ENCODE peak calls at places on chromosomes 12 and 14, in six cellular contexts. L is HepG2, A is SK-N-SH, H is K562, Y is HCT116, Z is GM12878. J is an unnamed sample.

GRCh38 chr12:16531623-16532022 is 74.3 kb downstream of the LMO3 start:
- DNase-seq in L (no peak), A (peak; percentile 4), H (no peak), Y (no peak), Z (no peak), J (no peak)

GRCh38 chr12:109731806-109732205 is 18.2 kb downstream of the FAM222A start:
- DNase-seq in L (no peak), A (peak; percentile 41), H (no peak), Y (no peak), Z (no peak), J (no peak)

GRCh38 chr14:33406766-33407165 is 468.1 kb downstream of the NPAS3 start:
- DNase-seq in L (no peak), A (no peak), H (no peak), Y (no peak), Z (no peak), J (no peak)

GRCh38 chr14:68806526-68807147 is 13.8 kb upstream of the ZFP36L1 start:
- DNase-seq in L (no peak), A (peak; percentile 37), H (no peak), Y (no peak), Z (no peak), J (no peak)

GRCh38 chr12:712172-712863 is 40.1 kb upstream of the WNK1 start:
- DNase-seq in L (no peak), A (no peak), H (no peak), Y (no peak), Z (no peak), J (no peak)

GRCh38 chr12:835754-836493 is 83.5 kb downstream of the WNK1 start:
- DNase-seq in L (no peak), A (no peak), H (no peak), Y (no peak), Z (no peak), J (no peak)

GRCh38 chr14:95784137-95784536 is 70.2 kb upstream of the TCL1A start:
- DNase-seq in L (peak; percentile 16), A (no peak), H (peak; percentile 11), Y (no peak), Z (no peak), J (no peak)

GRCh38 chr12:28161697-28162096 is 28.6 kb upstream of the CCDC91 start:
- DNase-seq in L (no peak), A (no peak), H (no peak), Y (no peak), Z (no peak), J (no peak)

GRCh38 chr14:74569387-74569786 is 42.6 kb downstream of the LTBP2 start:
- DNase-seq in L (no peak), A (peak; percentile 84), H (no peak), Y (no peak), Z (no peak), J (no peak)

GRCh38 chr12:28164644-28165313 is 25.5 kb upstream of the CCDC91 start:
- DNase-seq in L (peak; percentile 54), A (no peak), H (no peak), Y (no peak), Z (no peak), J (no peak)

GRCh38 chr14:91286530-91286937 is 42.0 kb upstream of the GPR68 start:
- DNase-seq in L (peak; percentile 58), A (peak; percentile 83), H (peak; percentile 73), Y (peak; percentile 49), Z (peak; percentile 21), J (peak; percentile 38)

GRCh38 chr12:105256011-105256410 is 20.0 kb upstream of the APPL2 start:
- DNase-seq in L (no peak), A (no peak), H (no peak), Y (no peak), Z (no peak), J (no peak)

GRCh38 chr14:91127411-91127810 is 13.5 kb downstream of the DGLUCY start:
- DNase-seq in L (no peak), A (no peak), H (no peak), Y (no peak), Z (no peak), J (no peak)

GRCh38 chr12:32647275-32647674 is 31.8 kb upstream of the DNM1L start:
- DNase-seq in L (no peak), A (no peak), H (no peak), Y (no peak), Z (no peak), J (no peak)
- TF ChIP-seq SIN3A in L (no peak), A (no peak), H (no peak), Y (no peak), Z (no peak), J (no peak)

DNA sequence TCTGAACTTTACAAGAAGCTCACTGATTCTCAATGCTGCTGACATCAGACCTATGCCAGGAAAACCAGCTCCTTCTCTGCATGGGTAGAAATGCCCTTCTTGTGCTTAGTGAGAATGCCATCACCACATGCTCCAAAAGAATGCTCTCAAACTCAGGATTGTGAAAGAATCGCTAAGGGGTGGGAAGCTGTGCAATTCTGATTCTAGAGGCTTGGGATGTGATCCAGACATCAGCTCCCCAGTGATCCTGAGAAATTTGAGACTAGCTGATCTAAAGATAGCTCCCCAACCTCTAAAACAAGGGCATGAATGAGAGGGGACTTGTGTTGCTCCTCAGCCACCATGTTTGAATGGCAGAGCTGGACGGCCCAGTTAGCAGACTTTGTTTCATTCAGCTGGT is 113.1 kb downstream of the DPF3 start:
- DNase-seq in L (no peak), A (no peak), H (no peak), Y (no peak), Z (no peak), J (no peak)
- TF ChIP-seq REST in L (no peak), A (no peak), H (no peak), Y (no peak), Z (no peak), J (no peak)

GRCh38 chr12:51846911-51847829 is 1.3 kb downstream of the FIGNL2 start:
- DNase-seq in L (no peak), A (peak; percentile 94), H (no peak), Y (no peak), Z (no peak), J (no peak)
- TF ChIP-seq SIN3A in L (peak; percentile 49), A (no peak), H (no peak), Y (no peak), Z (no peak), J (no peak)

DNA sequence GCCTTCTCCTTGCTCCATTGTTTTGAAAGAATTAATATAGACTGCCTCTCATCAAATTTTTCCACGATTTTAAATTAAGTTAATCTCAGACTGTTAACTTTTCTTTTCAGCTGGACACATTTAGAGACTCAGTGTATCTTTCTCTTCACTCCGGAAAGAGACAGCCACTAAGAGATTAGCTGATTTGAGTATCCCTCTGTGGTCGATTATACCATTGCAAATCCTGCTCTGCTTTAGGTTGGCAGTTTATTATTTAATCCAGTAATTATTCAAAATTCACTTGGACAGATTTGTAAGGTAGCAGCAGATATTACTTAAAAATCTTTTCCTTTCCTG is 588 bp upstream of the TWF1 start:
- DNase-seq in L (no peak), A (peak; percentile 14), H (no peak), Y (no peak), Z (no peak), J (no peak)
- TF ChIP-seq REST in L (no peak), A (no peak), H (no peak), Y (no peak), Z (no peak), J (no peak)

DNA sequence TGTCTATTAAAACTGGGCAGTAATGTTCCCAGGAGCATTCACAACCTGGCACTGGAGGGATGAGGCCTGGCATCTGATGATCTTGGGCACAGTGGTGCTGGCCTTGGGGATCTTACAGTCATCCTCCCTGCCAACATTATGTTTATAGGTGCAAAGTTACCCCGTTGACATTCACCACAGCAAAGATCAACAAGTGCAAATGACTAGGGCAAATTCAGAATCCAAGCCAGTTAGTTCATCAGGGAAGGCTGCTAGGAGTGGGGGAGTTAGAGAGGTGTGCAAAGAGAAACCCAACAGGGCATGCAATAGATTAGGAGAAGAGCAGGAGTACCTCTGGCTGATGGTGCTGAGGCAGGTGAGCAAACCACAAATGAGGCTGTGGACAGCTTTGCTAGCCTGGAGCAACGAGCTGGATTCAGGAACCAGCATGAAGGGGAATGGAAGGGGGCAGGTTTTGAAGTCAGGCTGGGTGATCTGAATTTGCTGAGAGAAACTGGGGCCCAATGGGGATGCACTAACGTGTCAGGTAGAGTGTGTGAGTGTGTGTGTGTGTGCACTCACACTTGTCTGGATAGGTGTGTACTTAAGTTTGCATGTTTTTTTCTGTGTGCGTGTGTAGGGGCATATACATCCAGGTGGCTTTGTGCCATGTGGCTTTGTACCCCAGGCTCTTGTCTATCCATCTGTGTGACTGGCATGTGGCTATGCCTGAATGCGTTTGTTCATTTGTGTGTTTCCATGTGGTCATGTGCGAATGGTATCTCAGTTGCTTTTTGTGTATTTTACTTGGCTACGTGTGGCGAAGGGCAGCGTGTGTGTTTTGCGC is 1.6 kb downstream of the CISTR start:
- DNase-seq in L (no peak), A (no peak), H (no peak), Y (no peak), Z (no peak), J (no peak)
- TF ChIP-seq SIN3A in L (no peak), A (no peak), H (no peak), Y (no peak), Z (no peak), J (no peak)

GRCh38 chr14:22417914-22418313 is 171.1 kb downstream of the DAD1 start:
- DNase-seq in L (no peak), A (no peak), H (peak; percentile 14), Y (no peak), Z (no peak), J (no peak)

GRCh38 chr14:22419620-22420019 is 169.4 kb downstream of the DAD1 start:
- DNase-seq in L (no peak), A (no peak), H (no peak), Y (no peak), Z (no peak), J (no peak)

GRCh38 chr14:22422238-22422637 is 166.8 kb downstream of the DAD1 start:
- DNase-seq in L (no peak), A (no peak), H (no peak), Y (no peak), Z (no peak), J (no peak)

GRCh38 chr14:22418631-22419030 is 170.4 kb downstream of the DAD1 start:
- DNase-seq in L (no peak), A (peak; percentile 5), H (no peak), Y (no peak), Z (peak; percentile 48), J (no peak)

DNA sequence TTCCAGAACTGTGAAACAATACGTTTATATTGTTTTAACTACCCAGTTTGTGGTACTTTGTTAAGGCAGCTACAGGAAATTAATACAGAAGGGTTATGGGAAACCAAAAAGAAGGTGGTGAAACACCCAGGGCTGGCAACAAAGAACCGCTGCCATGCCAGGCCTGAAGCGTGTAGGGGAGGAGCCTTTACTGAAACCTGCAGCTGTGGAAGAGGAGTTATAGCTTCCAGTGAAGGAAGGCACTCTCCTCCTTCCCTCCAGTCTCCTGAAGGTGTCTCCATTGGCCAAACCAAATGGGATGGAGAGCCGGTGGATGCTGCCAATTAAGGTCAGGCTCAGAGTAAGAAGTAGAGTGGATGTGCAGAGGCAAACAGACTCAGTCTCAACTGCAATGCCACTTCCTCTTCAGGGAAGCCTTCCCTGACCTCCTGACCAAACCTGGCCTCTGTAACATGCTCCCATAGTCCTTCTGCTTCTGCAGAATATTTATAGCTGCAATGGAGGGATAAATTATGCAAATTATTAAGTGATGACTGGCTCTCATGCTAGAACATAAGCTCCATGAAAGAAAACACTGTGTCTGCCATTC is 168.3 kb downstream of the DAD1 start:
- DNase-seq in L (no peak), A (no peak), H (no peak), Y (no peak), Z (no peak), J (no peak)
- TF ChIP-seq REST in L (no peak), A (no peak), H (no peak), Y (no peak), Z (no peak), J (no peak)

GRCh38 chr14:81970307-81970706 is 436.7 kb upstream of the SEL1L start:
- DNase-seq in L (no peak), A (no peak), H (no peak), Y (no peak), Z (no peak), J (no peak)
- TF ChIP-seq SIN3A in L (no peak), A (no peak), H (no peak), Y (no peak), Z (no peak), J (no peak)

J was measured in Panc1.